ENCODE peak calls at places on chromosomes 11 and 22, in four cellular contexts. One of them, this sample, is unnamed.

GRCh38 chr11:66866007-66866406 is 9.1 kb downstream of the LRFN4 start:
- DNase-seq in cortex of kidney: no peak
- DNase-seq in effector CD4-positive, alpha-beta T cell: no peak
- DNase-seq in bronchial epithelial cell: no peak
- DNase-seq in this sample: no peak

GRCh38 chr11:31325162-31325561 is 44.4 kb downstream of the DCDC1 start:
- DNase-seq in cortex of kidney: no peak
- DNase-seq in effector CD4-positive, alpha-beta T cell: no peak
- DNase-seq in bronchial epithelial cell: peak
- DNase-seq in this sample: peak

GRCh38 chr22:29871684-29872083 is 11.3 kb upstream of the MTMR3 start:
- DNase-seq in cortex of kidney: no peak
- DNase-seq in effector CD4-positive, alpha-beta T cell: no peak
- DNase-seq in bronchial epithelial cell: no peak
- DNase-seq in this sample: no peak

GRCh38 chr11:71192629-71193028 is 59.7 kb downstream of the SHANK2 start:
- DNase-seq in cortex of kidney: no peak
- DNase-seq in effector CD4-positive, alpha-beta T cell: no peak
- DNase-seq in bronchial epithelial cell: no peak
- DNase-seq in this sample: no peak

GRCh38 chr11:2472428-2473186 is 27.8 kb downstream of the KCNQ1 start:
- DNase-seq in cortex of kidney: no peak
- DNase-seq in effector CD4-positive, alpha-beta T cell: no peak
- DNase-seq in bronchial epithelial cell: no peak
- DNase-seq in this sample: no peak

GRCh38 chr22:38953577-38954413 is 3.6 kb upstream of the APOBEC3A start:
- DNase-seq in cortex of kidney: no peak
- DNase-seq in effector CD4-positive, alpha-beta T cell: no peak
- DNase-seq in bronchial epithelial cell: peak
- DNase-seq in this sample: peak

GRCh38 chr11:122850076-122850631 is 11.9 kb downstream of the CRTAM start:
- DNase-seq in cortex of kidney: no peak
- DNase-seq in effector CD4-positive, alpha-beta T cell: no peak
- DNase-seq in bronchial epithelial cell: peak
- DNase-seq in this sample: no peak

GRCh38 chr11:279966-280761 is 2.0 kb downstream of the NLRP6 start:
- DNase-seq in cortex of kidney: no peak
- DNase-seq in effector CD4-positive, alpha-beta T cell: peak
- DNase-seq in bronchial epithelial cell: no peak
- DNase-seq in this sample: no peak

GRCh38 chr11:58549644-58550043 is 26.0 kb downstream of the LPXN start:
- DNase-seq in cortex of kidney: no peak
- DNase-seq in effector CD4-positive, alpha-beta T cell: no peak
- DNase-seq in bronchial epithelial cell: no peak
- DNase-seq in this sample: no peak